ENCODE peak calls at places on chromosome 1, in nine cellular contexts. One of them, this sample, is unnamed.

GRCh38 chr1:19799233-19799876 is 361 bp downstream of the TMCO4 start:
- DNase-seq in cardiac muscle cell: peak; percentile 32
- DNase-seq in heart right ventricle: peak; percentile 35
- DNase-seq in mammary epithelial cell: peak; percentile 9
- DNase-seq in endodermal cell: peak; percentile 74
- DNase-seq in breast epithelium: peak; percentile 67
- DNase-seq in suprapubic skin: peak; percentile 75
- DNase-seq in GM23338: peak; percentile 51
- DNase-seq in astrocyte: peak; percentile 14
- DNase-seq in this sample: peak; percentile 90

GRCh38 chr1:78377356-78377928 is 113.3 kb upstream of the PTGFR start:
- DNase-seq in cardiac muscle cell: no peak
- DNase-seq in heart right ventricle: no peak
- DNase-seq in mammary epithelial cell: peak; percentile 36
- DNase-seq in endodermal cell: no peak
- DNase-seq in breast epithelium: no peak
- DNase-seq in suprapubic skin: no peak
- DNase-seq in GM23338: no peak
- DNase-seq in astrocyte: no peak
- DNase-seq in this sample: no peak

GRCh38 chr1:70396607-70397006 is 14.5 kb upstream of the CTH start:
- DNase-seq in cardiac muscle cell: no peak
- DNase-seq in heart right ventricle: no peak
- DNase-seq in mammary epithelial cell: no peak
- DNase-seq in endodermal cell: no peak
- DNase-seq in breast epithelium: no peak
- DNase-seq in suprapubic skin: no peak
- DNase-seq in GM23338: no peak
- DNase-seq in astrocyte: no peak
- DNase-seq in this sample: no peak

GRCh38 chr1:94614980-94615379 is 73.4 kb upstream of the F3 start:
- DNase-seq in cardiac muscle cell: no peak
- DNase-seq in heart right ventricle: peak; percentile 23
- DNase-seq in mammary epithelial cell: no peak
- DNase-seq in endodermal cell: peak; percentile 42
- DNase-seq in breast epithelium: no peak
- DNase-seq in suprapubic skin: no peak
- DNase-seq in GM23338: no peak
- DNase-seq in astrocyte: no peak
- DNase-seq in this sample: no peak

GRCh38 chr1:10730985-10731384 is 65.5 kb downstream of the CASZ1 start:
- DNase-seq in cardiac muscle cell: no peak
- DNase-seq in heart right ventricle: no peak
- DNase-seq in mammary epithelial cell: peak; percentile 86
- DNase-seq in endodermal cell: no peak
- DNase-seq in breast epithelium: no peak
- DNase-seq in suprapubic skin: no peak
- DNase-seq in GM23338: no peak
- DNase-seq in astrocyte: peak; percentile 79
- DNase-seq in this sample: no peak

GRCh38 chr1:147086129-147086528 is 86.1 kb downstream of the PRKAB2 start:
- DNase-seq in cardiac muscle cell: no peak
- DNase-seq in heart right ventricle: no peak
- DNase-seq in mammary epithelial cell: no peak
- DNase-seq in endodermal cell: no peak
- DNase-seq in breast epithelium: no peak
- DNase-seq in suprapubic skin: no peak
- DNase-seq in GM23338: no peak
- DNase-seq in astrocyte: no peak
- DNase-seq in this sample: no peak

GRCh38 chr1:15738416-15739113 is 2.5 kb downstream of the SLC25A34 start:
- DNase-seq in cardiac muscle cell: no peak
- DNase-seq in heart right ventricle: no peak
- DNase-seq in mammary epithelial cell: no peak
- DNase-seq in endodermal cell: no peak
- DNase-seq in breast epithelium: no peak
- DNase-seq in suprapubic skin: no peak
- DNase-seq in GM23338: no peak
- DNase-seq in astrocyte: no peak
- DNase-seq in this sample: no peak

GRCh38 chr1:32881871-32882850 is 4.1 kb upstream of the HPCA start:
- DNase-seq in cardiac muscle cell: no peak
- DNase-seq in heart right ventricle: peak; percentile 71
- DNase-seq in mammary epithelial cell: no peak
- DNase-seq in endodermal cell: no peak
- DNase-seq in breast epithelium: no peak
- DNase-seq in suprapubic skin: no peak
- DNase-seq in GM23338: no peak
- DNase-seq in astrocyte: no peak
- DNase-seq in this sample: no peak

GRCh38 chr1:208069908-208070307 is 159.0 kb upstream of the CD34 start:
- DNase-seq in cardiac muscle cell: no peak
- DNase-seq in heart right ventricle: no peak
- DNase-seq in mammary epithelial cell: peak; percentile 37
- DNase-seq in endodermal cell: no peak
- DNase-seq in breast epithelium: no peak
- DNase-seq in suprapubic skin: no peak
- DNase-seq in GM23338: no peak
- DNase-seq in astrocyte: no peak
- DNase-seq in this sample: no peak

DNA sequence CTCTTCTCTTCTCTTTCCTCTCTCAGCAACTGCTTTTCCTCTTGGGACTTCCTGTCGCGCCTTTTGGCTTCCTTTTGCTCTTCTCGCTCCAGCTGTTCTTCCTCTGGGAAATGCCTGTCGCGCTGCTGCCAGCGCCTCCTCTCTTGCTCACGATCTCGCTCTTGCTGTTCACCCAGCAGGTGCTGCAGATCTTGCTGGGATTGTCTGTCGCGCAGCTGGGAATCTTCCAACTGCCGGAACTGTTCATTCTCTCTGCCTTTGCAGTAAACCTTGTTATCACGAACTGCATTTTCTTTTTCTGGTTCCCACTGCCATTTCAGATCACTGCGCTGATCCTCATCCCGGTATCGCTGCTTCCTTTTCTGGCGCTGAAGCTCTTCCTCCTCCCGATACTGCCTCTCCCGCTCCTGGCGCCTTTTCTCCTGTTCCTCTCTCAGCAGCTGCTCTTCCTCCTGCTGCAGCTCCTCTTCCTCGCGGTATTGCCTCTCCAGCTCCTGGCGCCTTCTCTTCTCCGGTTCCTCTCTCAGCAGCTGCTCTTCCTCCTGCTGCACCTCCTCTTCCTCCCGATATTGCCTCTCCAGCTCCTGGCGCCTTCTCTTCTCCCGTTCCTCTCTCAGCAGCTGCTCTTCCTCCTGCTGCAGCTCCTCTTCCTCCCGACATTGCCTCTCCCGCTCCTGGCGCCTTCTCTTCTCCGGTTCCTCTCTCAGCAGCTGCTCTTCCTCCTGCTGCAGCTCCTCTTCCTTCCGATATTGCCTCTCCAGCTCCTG is 5.8 kb downstream of the TCHH start:
- DNase-seq in cardiac muscle cell: no peak
- DNase-seq in heart right ventricle: no peak
- DNase-seq in mammary epithelial cell: peak; percentile 29
- DNase-seq in endodermal cell: peak; percentile 69
- DNase-seq in breast epithelium: no peak
- DNase-seq in suprapubic skin: no peak
- DNase-seq in GM23338: peak; percentile 44
- DNase-seq in astrocyte: no peak
- DNase-seq in this sample: no peak
- H3K4me3 ChIP-seq in cardiac muscle cell: no peak overlapping the region
- H3K4me3 ChIP-seq in heart right ventricle: no peak overlapping the region
- H3K4me3 ChIP-seq in mammary epithelial cell: peak overlapping the region; percentile 55
- H3K4me3 ChIP-seq in endodermal cell: no peak overlapping the region
- H3K4me3 ChIP-seq in breast epithelium: peak overlapping the region; percentile 44
- H3K4me3 ChIP-seq in suprapubic skin: peak overlapping the region; percentile 52
- H3K4me3 ChIP-seq in GM23338: peak overlapping the region; percentile 59
- H3K4me3 ChIP-seq in astrocyte: peak overlapping the region; percentile 56
- H3K4me3 ChIP-seq in this sample: peak overlapping the region; percentile 55

GRCh38 chr1:83887483-83887882 is 111.4 kb downstream of the TTLL7 start:
- DNase-seq in cardiac muscle cell: no peak
- DNase-seq in heart right ventricle: no peak
- DNase-seq in mammary epithelial cell: no peak
- DNase-seq in endodermal cell: no peak
- DNase-seq in breast epithelium: no peak
- DNase-seq in suprapubic skin: no peak
- DNase-seq in GM23338: no peak
- DNase-seq in astrocyte: no peak
- DNase-seq in this sample: no peak

GRCh38 chr1:83883979-83884378 is 115.0 kb downstream of the TTLL7 start:
- DNase-seq in cardiac muscle cell: no peak
- DNase-seq in heart right ventricle: no peak
- DNase-seq in mammary epithelial cell: peak; percentile 48
- DNase-seq in endodermal cell: no peak
- DNase-seq in breast epithelium: no peak
- DNase-seq in suprapubic skin: no peak
- DNase-seq in GM23338: no peak
- DNase-seq in astrocyte: no peak
- DNase-seq in this sample: no peak

GRCh38 chr1:83882906-83883305 is 116.0 kb downstream of the TTLL7 start:
- DNase-seq in cardiac muscle cell: no peak
- DNase-seq in heart right ventricle: peak; percentile 6
- DNase-seq in mammary epithelial cell: peak; percentile 56
- DNase-seq in endodermal cell: peak; percentile 54
- DNase-seq in breast epithelium: no peak
- DNase-seq in suprapubic skin: no peak
- DNase-seq in GM23338: peak; percentile 56
- DNase-seq in astrocyte: peak; percentile 45
- DNase-seq in this sample: no peak
- TF ChIP-seq CTCF in cardiac muscle cell: peak; percentile 26
- TF ChIP-seq CTCF in heart right ventricle: no peak
- TF ChIP-seq CTCF in mammary epithelial cell: no peak
- TF ChIP-seq CTCF in endodermal cell: peak; percentile 52
- TF ChIP-seq CTCF in breast epithelium: no peak
- TF ChIP-seq CTCF in suprapubic skin: no peak
- TF ChIP-seq CTCF in GM23338: peak; percentile 51
- TF ChIP-seq CTCF in astrocyte: no peak
- TF ChIP-seq CTCF in this sample: peak; percentile 7

DNA sequence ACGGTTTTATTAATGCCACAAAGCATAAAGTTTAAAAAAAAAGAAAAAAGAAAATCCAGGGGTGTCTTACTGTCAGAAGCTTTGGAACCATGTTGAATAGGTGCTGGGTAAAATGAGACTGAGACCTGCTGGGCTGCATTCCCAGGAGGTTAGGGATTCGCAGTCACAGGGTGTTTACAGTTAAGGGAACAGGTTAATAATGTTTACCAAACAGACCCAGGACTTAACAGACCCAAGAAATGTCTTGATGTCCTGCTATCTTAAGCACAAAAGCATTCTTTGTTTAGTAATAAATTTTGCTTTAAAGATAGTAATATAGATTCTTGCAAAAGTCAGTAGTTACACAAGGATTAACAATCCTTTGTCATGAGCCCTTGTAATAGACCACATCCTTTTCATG is 54.7 kb downstream of the OLFML3 start:
- DNase-seq in cardiac muscle cell: no peak
- DNase-seq in heart right ventricle: no peak
- DNase-seq in mammary epithelial cell: no peak
- DNase-seq in endodermal cell: no peak
- DNase-seq in breast epithelium: no peak
- DNase-seq in suprapubic skin: no peak
- DNase-seq in GM23338: peak; percentile 31
- DNase-seq in astrocyte: no peak
- DNase-seq in this sample: no peak
- H3K4me3 ChIP-seq in cardiac muscle cell: no peak overlapping the region
- H3K4me3 ChIP-seq in heart right ventricle: no peak overlapping the region
- H3K4me3 ChIP-seq in mammary epithelial cell: no peak overlapping the region
- H3K4me3 ChIP-seq in endodermal cell: no peak overlapping the region
- H3K4me3 ChIP-seq in breast epithelium: no peak overlapping the region
- H3K4me3 ChIP-seq in suprapubic skin: no peak overlapping the region
- H3K4me3 ChIP-seq in GM23338: peak overlapping the region; percentile 51
- H3K4me3 ChIP-seq in astrocyte: no peak overlapping the region
- H3K4me3 ChIP-seq in this sample: no peak overlapping the region

GRCh38 chr1:156465747-156466365 is 34.7 kb downstream of the MEF2D start:
- DNase-seq in cardiac muscle cell: no peak
- DNase-seq in heart right ventricle: no peak
- DNase-seq in mammary epithelial cell: no peak
- DNase-seq in endodermal cell: peak; percentile 82
- DNase-seq in breast epithelium: peak; percentile 42
- DNase-seq in suprapubic skin: peak; percentile 72
- DNase-seq in GM23338: peak; percentile 79
- DNase-seq in astrocyte: no peak
- DNase-seq in this sample: no peak
- TF ChIP-seq CTCF in cardiac muscle cell: peak; percentile 20
- TF ChIP-seq CTCF in heart right ventricle: no peak
- TF ChIP-seq CTCF in mammary epithelial cell: no peak
- TF ChIP-seq CTCF in endodermal cell: peak; percentile 59
- TF ChIP-seq CTCF in breast epithelium: no peak
- TF ChIP-seq CTCF in suprapubic skin: no peak
- TF ChIP-seq CTCF in GM23338: peak; percentile 65
- TF ChIP-seq CTCF in astrocyte: no peak
- TF ChIP-seq CTCF in this sample: no peak

DNA sequence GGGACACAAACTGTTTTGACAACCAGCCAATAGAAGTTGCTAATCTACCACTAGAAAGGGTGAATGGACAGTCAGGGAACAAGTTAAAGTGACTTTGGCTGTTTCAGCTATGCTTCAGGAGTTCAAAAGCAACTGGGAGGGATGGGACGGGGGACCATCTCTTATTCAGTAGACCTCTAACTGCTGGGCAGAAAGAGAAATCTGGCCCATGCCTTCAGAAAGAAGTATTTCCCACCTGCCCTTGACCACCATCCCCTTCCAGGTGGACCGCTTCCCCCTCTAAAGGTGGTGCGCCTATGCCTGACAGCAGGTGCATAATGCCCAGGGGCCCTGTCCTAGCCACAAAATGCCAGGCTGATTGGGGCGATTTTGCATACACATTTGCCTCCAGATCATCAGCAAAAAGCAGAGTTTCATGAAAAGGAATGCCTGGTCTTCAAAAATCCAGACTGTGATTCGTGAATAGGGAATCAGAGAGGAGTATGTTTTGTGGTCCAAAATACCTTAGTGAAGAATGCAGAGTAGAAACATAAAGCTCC is 5.1 kb downstream of the ITPKB start:
- DNase-seq in cardiac muscle cell: no peak
- DNase-seq in heart right ventricle: no peak
- DNase-seq in mammary epithelial cell: no peak
- DNase-seq in endodermal cell: no peak
- DNase-seq in breast epithelium: no peak
- DNase-seq in suprapubic skin: peak; percentile 30
- DNase-seq in GM23338: no peak
- DNase-seq in astrocyte: no peak
- DNase-seq in this sample: no peak
- H3K4me3 ChIP-seq in cardiac muscle cell: no peak overlapping the region
- H3K4me3 ChIP-seq in heart right ventricle: peak overlapping the region; percentile 11
- H3K4me3 ChIP-seq in mammary epithelial cell: no peak overlapping the region
- H3K4me3 ChIP-seq in endodermal cell: peak overlapping the region; percentile 30
- H3K4me3 ChIP-seq in breast epithelium: no peak overlapping the region
- H3K4me3 ChIP-seq in suprapubic skin: peak overlapping the region; percentile 17
- H3K4me3 ChIP-seq in GM23338: no peak overlapping the region
- H3K4me3 ChIP-seq in astrocyte: no peak overlapping the region
- H3K4me3 ChIP-seq in this sample: peak overlapping the region; percentile 96

GRCh38 chr1:245121523-245121922 is 33.3 kb upstream of the KIF26B start:
- DNase-seq in cardiac muscle cell: no peak
- DNase-seq in heart right ventricle: no peak
- DNase-seq in mammary epithelial cell: no peak
- DNase-seq in endodermal cell: no peak
- DNase-seq in breast epithelium: no peak
- DNase-seq in suprapubic skin: no peak
- DNase-seq in GM23338: peak; percentile 51
- DNase-seq in astrocyte: no peak
- DNase-seq in this sample: peak; percentile 26
- TF ChIP-seq CTCF in cardiac muscle cell: no peak
- TF ChIP-seq CTCF in heart right ventricle: no peak
- TF ChIP-seq CTCF in mammary epithelial cell: no peak
- TF ChIP-seq CTCF in endodermal cell: peak; percentile 65
- TF ChIP-seq CTCF in breast epithelium: no peak
- TF ChIP-seq CTCF in suprapubic skin: no peak
- TF ChIP-seq CTCF in GM23338: peak; percentile 33
- TF ChIP-seq CTCF in astrocyte: no peak
- TF ChIP-seq CTCF in this sample: no peak